ENCODE peak calls at places on chromosomes 11 and 22, in six cellular contexts. One of them, this sample, is unnamed.

GRCh38 chr11:20030472-20030871 is 129.8 kb downstream of the DBX1 start:
- DNase-seq in cardiac fibroblast: no peak
- DNase-seq in tibial artery: no peak
- DNase-seq in lung: no peak
- DNase-seq in astrocyte of the spinal cord: no peak
- DNase-seq in AG04450: no peak
- DNase-seq in this sample: no peak

GRCh38 chr22:30159561-30160353 is 79.5 kb downstream of the HORMAD2 start:
- DNase-seq in lung: no peak
- DNase-seq in cardiac fibroblast: peak
- DNase-seq in tibial artery: no peak
- DNase-seq in AG04450: peak
- DNase-seq in astrocyte of the spinal cord: peak
- DNase-seq in this sample: no peak

GRCh38 chr22:35231585-35232084 is 25.7 kb upstream of the HMGXB4 start:
- DNase-seq in lung: peak
- DNase-seq in cardiac fibroblast: peak
- DNase-seq in tibial artery: no peak
- DNase-seq in astrocyte of the spinal cord: peak
- DNase-seq in AG04450: peak
- DNase-seq in this sample: peak

GRCh38 chr11:12900496-12900895 is 108.6 kb upstream of the RASSF10 start:
- DNase-seq in astrocyte of the spinal cord: peak
- DNase-seq in AG04450: peak
- DNase-seq in cardiac fibroblast: peak
- DNase-seq in lung: no peak
- DNase-seq in tibial artery: no peak
- DNase-seq in this sample: no peak

GRCh38 chr11:86592659-86593451 is 79.6 kb downstream of the ME3 start:
- DNase-seq in lung: peak
- DNase-seq in astrocyte of the spinal cord: peak
- DNase-seq in tibial artery: peak
- DNase-seq in AG04450: peak
- DNase-seq in cardiac fibroblast: peak
- DNase-seq in this sample: peak

GRCh38 chr11:107562647-107563208 is 2.8 kb downstream of the ALKBH8 start:
- DNase-seq in lung: no peak
- DNase-seq in tibial artery: no peak
- DNase-seq in astrocyte of the spinal cord: peak
- DNase-seq in AG04450: no peak
- DNase-seq in cardiac fibroblast: peak
- DNase-seq in this sample: no peak

GRCh38 chr11:68549789-68550484 is 89.4 kb downstream of the PPP6R3 start:
- DNase-seq in AG04450: no peak
- DNase-seq in lung: no peak
- DNase-seq in tibial artery: no peak
- DNase-seq in cardiac fibroblast: no peak
- DNase-seq in astrocyte of the spinal cord: no peak
- DNase-seq in this sample: peak

GRCh38 chr11:59841514-59841913 is 3.8 kb downstream of the CBLIF start:
- DNase-seq in lung: no peak
- DNase-seq in AG04450: no peak
- DNase-seq in tibial artery: no peak
- DNase-seq in cardiac fibroblast: no peak
- DNase-seq in astrocyte of the spinal cord: no peak
- DNase-seq in this sample: no peak

GRCh38 chr11:76659672-76660532 is 10.6 kb downstream of the LRRC32 start:
- DNase-seq in lung: no peak
- DNase-seq in tibial artery: peak
- DNase-seq in AG04450: no peak
- DNase-seq in astrocyte of the spinal cord: no peak
- DNase-seq in cardiac fibroblast: no peak
- DNase-seq in this sample: no peak

GRCh38 chr22:32795214-32795596 is 6.3 kb upstream of the TIMP3 start:
- DNase-seq in astrocyte of the spinal cord: no peak
- DNase-seq in tibial artery: no peak
- DNase-seq in AG04450: no peak
- DNase-seq in lung: no peak
- DNase-seq in cardiac fibroblast: no peak
- DNase-seq in this sample: no peak

GRCh38 chr22:32791056-32791455 is 10.4 kb upstream of the TIMP3 start:
- DNase-seq in tibial artery: no peak
- DNase-seq in lung: no peak
- DNase-seq in cardiac fibroblast: no peak
- DNase-seq in astrocyte of the spinal cord: no peak
- DNase-seq in AG04450: no peak
- DNase-seq in this sample: no peak

GRCh38 chr22:32796865-32797573 is 4.5 kb upstream of the TIMP3 start:
- DNase-seq in astrocyte of the spinal cord: peak
- DNase-seq in cardiac fibroblast: peak
- DNase-seq in lung: peak
- DNase-seq in tibial artery: peak
- DNase-seq in AG04450: peak
- DNase-seq in this sample: peak

GRCh38 chr22:32793604-32794003 is 7.9 kb upstream of the TIMP3 start:
- DNase-seq in cardiac fibroblast: no peak
- DNase-seq in astrocyte of the spinal cord: no peak
- DNase-seq in tibial artery: no peak
- DNase-seq in lung: no peak
- DNase-seq in AG04450: no peak
- DNase-seq in this sample: no peak

DNA sequence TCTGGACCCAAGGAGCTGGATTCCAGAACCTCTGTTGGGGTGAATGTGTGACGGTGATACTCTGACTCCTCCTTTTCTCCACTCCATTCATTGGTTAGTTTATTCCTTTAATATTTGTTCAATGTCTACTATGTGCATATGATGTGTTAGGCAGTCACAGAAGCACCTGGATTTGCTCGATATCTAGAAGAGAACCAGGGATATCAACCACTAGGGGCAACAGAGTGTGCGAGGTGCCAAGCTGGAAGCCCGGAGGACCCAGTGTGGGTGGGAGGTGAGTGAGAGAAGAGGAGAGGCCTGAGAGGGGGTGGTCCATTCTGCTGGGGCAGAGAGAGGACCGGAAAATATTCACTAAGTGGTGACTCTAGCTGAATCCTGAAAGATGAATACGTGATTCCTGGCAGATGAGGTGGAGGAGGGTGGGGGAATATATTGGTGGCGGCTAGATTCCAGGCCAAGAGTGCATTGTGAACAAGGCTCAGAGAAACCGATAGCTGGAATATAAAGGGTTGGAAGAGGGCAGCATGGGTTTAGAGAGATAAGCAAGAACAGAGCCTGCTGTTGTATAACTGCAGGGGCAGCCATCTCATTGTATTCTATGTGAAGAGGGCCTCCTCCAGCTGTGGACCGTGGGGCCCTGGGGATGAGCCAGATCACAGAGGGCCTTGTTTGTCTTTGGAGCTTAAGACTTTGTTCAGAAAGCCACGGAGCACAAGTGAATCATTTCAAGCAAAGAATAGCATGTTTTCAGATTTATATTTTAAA is 6.9 kb upstream of the TIMP3 start:
- DNase-seq in tibial artery: no peak
- DNase-seq in astrocyte of the spinal cord: peak
- DNase-seq in lung: no peak
- DNase-seq in AG04450: no peak
- DNase-seq in cardiac fibroblast: no peak
- DNase-seq in this sample: no peak
- TF ChIP-seq CTCF in tibial artery: no peak
- TF ChIP-seq CTCF in astrocyte of the spinal cord: peak
- TF ChIP-seq CTCF in lung: no peak
- TF ChIP-seq CTCF in AG04450: peak
- TF ChIP-seq CTCF in cardiac fibroblast: no peak
- TF ChIP-seq CTCF in this sample: no peak

GRCh38 chr11:96037267-96037990 is 113.5 kb upstream of the MTMR2 start:
- DNase-seq in tibial artery: no peak
- DNase-seq in cardiac fibroblast: no peak
- DNase-seq in lung: no peak
- DNase-seq in astrocyte of the spinal cord: peak
- DNase-seq in AG04450: no peak
- DNase-seq in this sample: no peak
- TF ChIP-seq CTCF in tibial artery: no peak
- TF ChIP-seq CTCF in cardiac fibroblast: no peak
- TF ChIP-seq CTCF in lung: no peak
- TF ChIP-seq CTCF in astrocyte of the spinal cord: no peak
- TF ChIP-seq CTCF in AG04450: peak
- TF ChIP-seq CTCF in this sample: no peak

GRCh38 chr11:44258839-44259420 is 51.0 kb downstream of the ALX4 start:
- DNase-seq in tibial artery: no peak
- DNase-seq in lung: no peak
- DNase-seq in AG04450: no peak
- DNase-seq in astrocyte of the spinal cord: no peak
- DNase-seq in cardiac fibroblast: no peak
- DNase-seq in this sample: no peak
- TF ChIP-seq CTCF in tibial artery: no peak
- TF ChIP-seq CTCF in lung: no peak
- TF ChIP-seq CTCF in AG04450: no peak
- TF ChIP-seq CTCF in astrocyte of the spinal cord: no peak
- TF ChIP-seq CTCF in cardiac fibroblast: no peak
- TF ChIP-seq CTCF in this sample: no peak

DNA sequence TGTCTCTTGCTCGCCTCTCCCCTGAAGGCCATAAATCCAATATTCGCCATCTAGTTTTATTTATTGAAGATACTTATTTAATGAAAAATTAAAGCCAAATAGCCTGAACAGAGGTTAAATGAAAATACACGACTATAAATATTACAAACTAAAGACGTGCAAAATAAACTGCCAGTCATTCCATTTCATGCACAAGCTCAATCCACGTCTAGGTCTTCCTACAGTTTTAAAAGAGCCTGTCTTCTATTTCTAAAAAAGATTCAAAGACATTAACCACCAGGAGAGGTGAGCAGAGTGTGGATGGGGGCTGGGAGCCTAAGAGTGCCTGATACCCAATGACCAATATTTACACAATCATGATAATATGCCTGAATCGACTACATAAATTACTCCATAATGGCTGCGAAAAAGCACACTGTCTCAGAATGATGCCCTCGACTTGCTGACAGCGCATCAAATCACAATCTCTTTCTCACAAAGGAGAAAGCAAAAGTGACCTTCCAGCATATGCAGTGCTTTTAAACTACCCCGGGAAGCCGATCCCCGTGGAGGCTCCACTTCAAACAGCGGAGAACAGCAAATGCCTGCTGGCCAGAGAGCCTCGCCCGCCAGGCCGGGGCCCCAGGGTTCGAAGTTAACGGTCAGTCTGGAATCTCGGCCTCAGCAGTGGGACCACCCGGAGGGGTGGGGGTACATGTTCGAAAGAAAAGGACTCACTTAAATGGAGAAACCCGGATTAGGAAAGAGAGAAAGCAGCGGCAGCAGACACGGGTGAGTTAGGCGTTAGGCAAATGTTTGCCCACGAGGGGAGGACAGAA is 1.7 kb downstream of the FCHSD2 start:
- DNase-seq in lung: peak
- DNase-seq in AG04450: no peak
- DNase-seq in tibial artery: peak
- DNase-seq in cardiac fibroblast: peak
- DNase-seq in astrocyte of the spinal cord: peak
- DNase-seq in this sample: peak
- TF ChIP-seq CTCF in lung: no peak
- TF ChIP-seq CTCF in AG04450: peak
- TF ChIP-seq CTCF in tibial artery: no peak
- TF ChIP-seq CTCF in cardiac fibroblast: no peak
- TF ChIP-seq CTCF in astrocyte of the spinal cord: no peak
- TF ChIP-seq CTCF in this sample: no peak

GRCh38 chr11:72720047-72720446 is 32.2 kb downstream of the ARAP1 start:
- DNase-seq in lung: no peak
- DNase-seq in cardiac fibroblast: no peak
- DNase-seq in tibial artery: no peak
- DNase-seq in astrocyte of the spinal cord: no peak
- DNase-seq in AG04450: no peak
- DNase-seq in this sample: no peak

GRCh38 chr11:72720806-72721205 is 31.4 kb downstream of the ARAP1 start:
- DNase-seq in tibial artery: no peak
- DNase-seq in AG04450: no peak
- DNase-seq in lung: no peak
- DNase-seq in astrocyte of the spinal cord: no peak
- DNase-seq in cardiac fibroblast: no peak
- DNase-seq in this sample: no peak

GRCh38 chr11:72721276-72721675 is 30.9 kb downstream of the ARAP1 start:
- DNase-seq in AG04450: no peak
- DNase-seq in astrocyte of the spinal cord: no peak
- DNase-seq in lung: no peak
- DNase-seq in tibial artery: no peak
- DNase-seq in cardiac fibroblast: no peak
- DNase-seq in this sample: no peak

GRCh38 chr11:72722050-72722748 is 30.0 kb downstream of the ARAP1 start:
- DNase-seq in cardiac fibroblast: peak
- DNase-seq in tibial artery: peak
- DNase-seq in astrocyte of the spinal cord: peak
- DNase-seq in AG04450: peak
- DNase-seq in lung: peak
- DNase-seq in this sample: peak

GRCh38 chr11:72721689-72722049 is 30.5 kb downstream of the ARAP1 start:
- DNase-seq in cardiac fibroblast: peak
- DNase-seq in lung: no peak
- DNase-seq in astrocyte of the spinal cord: peak
- DNase-seq in tibial artery: no peak
- DNase-seq in AG04450: no peak
- DNase-seq in this sample: no peak
- TF ChIP-seq CTCF in cardiac fibroblast: no peak
- TF ChIP-seq CTCF in lung: no peak
- TF ChIP-seq CTCF in astrocyte of the spinal cord: no peak
- TF ChIP-seq CTCF in tibial artery: no peak
- TF ChIP-seq CTCF in AG04450: no peak
- TF ChIP-seq CTCF in this sample: no peak

This sample was measured in heart right ventricle.